ENCODE peak calls at places on chromosomes 16 and 17, in seven cellular contexts. I is kidney, S is dorsolateral prefrontal cortex, W is HFF-Myc, A is fibroblast of pulmonary artery, P is endothelial cell of umbilical vein, K is adrenal gland. Q is an unnamed sample.

GRCh38 chr17:77905766-77906165 is 52.7 kb upstream of the TNRC6C start:
- DNase-seq in I (no peak), S (no peak), W (no peak), A (no peak), P (no peak), K (no peak), Q (no peak)

GRCh38 chr17:80224098-80224497 is 3.9 kb downstream of the SLC26A11 start:
- DNase-seq in I (peak; percentile 50), S (no peak), W (no peak), A (no peak), P (no peak), K (no peak), Q (no peak)

GRCh38 chr16:88471575-88471974 is 18.5 kb downstream of the ZFPM1 start:
- DNase-seq in I (no peak), S (no peak), W (no peak), A (no peak), P (no peak), K (no peak), Q (no peak)

GRCh38 chr16:68636064-68636551 is 9.0 kb upstream of the CDH3 start:
- DNase-seq in I (no peak), S (no peak), W (no peak), A (peak; percentile 31), P (no peak), K (no peak), Q (no peak)

GRCh38 chr16:46961373-46962353 is 11.8 kb downstream of the DNAJA2 start:
- DNase-seq in I (no peak), S (no peak), W (no peak), A (no peak), P (no peak), K (no peak), Q (no peak)

GRCh38 chr16:85371948-85372347 is 241.2 kb upstream of the GSE1 start:
- DNase-seq in I (peak; percentile 56), S (no peak), W (no peak), A (no peak), P (no peak), K (no peak), Q (no peak)

GRCh38 chr17:45740553-45741330 is 43.4 kb upstream of the CRHR1 start:
- DNase-seq in I (peak; percentile 27), S (peak; percentile 91), W (peak; percentile 14), A (peak; percentile 5), P (peak; percentile 27), K (no peak), Q (no peak)

GRCh38 chr16:88456356-88457292 is 3.5 kb downstream of the ZFPM1 start:
- DNase-seq in I (no peak), S (no peak), W (no peak), A (no peak), P (no peak), K (no peak), Q (no peak)

GRCh38 chr17:3008336-3009279 is 54.8 kb downstream of the OR1D5 start:
- DNase-seq in I (peak; percentile 47), S (no peak), W (no peak), A (no peak), P (no peak), K (no peak), Q (no peak)

GRCh38 chr17:3474212-3474611 is 1.6 kb upstream of the ASPA start:
- DNase-seq in I (no peak), S (no peak), W (no peak), A (peak; percentile 22), P (no peak), K (no peak), Q (no peak)

GRCh38 chr17:29567362-29568330 is 809 bp upstream of the ABHD15 start:
- DNase-seq in I (peak; percentile 92), S (no peak), W (no peak), A (no peak), P (peak; percentile 46), K (peak; percentile 64), Q (no peak)

GRCh38 chr17:53628011-53628410 is 194.7 kb upstream of the KIF2B start:
- DNase-seq in I (no peak), S (no peak), W (no peak), A (peak; percentile 43), P (no peak), K (no peak), Q (peak; percentile 34)

GRCh38 chr17:63136381-63137012 is 170.5 kb downstream of the TANC2 start:
- DNase-seq in I (no peak), S (no peak), W (no peak), A (no peak), P (no peak), K (no peak), Q (no peak)

GRCh38 chr17:78804777-78805176 is 22.7 kb upstream of the CYTH1 start:
- DNase-seq in I (no peak), S (no peak), W (no peak), A (no peak), P (peak; percentile 54), K (no peak), Q (no peak)

GRCh38 chr17:73585583-73585982 is 58.7 kb downstream of the SDK2 start:
- DNase-seq in I (no peak), S (no peak), W (no peak), A (no peak), P (no peak), K (no peak), Q (no peak)
- TF ChIP-seq CTCF in I (no peak), S (no peak), W (no peak), A (no peak), P (no peak), K (no peak), Q (peak; percentile 9)

GRCh38 chr16:80804061-80804450 is 342 bp downstream of the CDYL2 start:
- DNase-seq in I (peak; percentile 82), S (peak; percentile 62), W (peak; percentile 6), A (peak; percentile 77), P (peak; percentile 51), K (peak; percentile 56), Q (no peak)
- H3K4me3 ChIP-seq in I (peak overlapping the region; percentile 50), S (peak overlapping the region; percentile 56), W (peak overlapping the region; percentile 47), A (peak overlapping the region; percentile 75), P (peak overlapping the region; percentile 43), K (no peak overlapping the region), Q (peak overlapping the region; percentile 68)

GRCh38 chr16:74275031-74275636 is 21.5 kb upstream of the PSMD7 start:
- DNase-seq in I (no peak), S (no peak), W (no peak), A (peak; percentile 48), P (peak; percentile 39), K (no peak), Q (no peak)
- TF ChIP-seq CTCF in I (no peak), S (peak; percentile 49), W (peak; percentile 34), A (peak; percentile 49), P (peak; percentile 21), K (peak; percentile 43), Q (peak; percentile 54)

GRCh38 chr16:79589495-79590134 is 10.9 kb downstream of the MAF start:
- DNase-seq in I (peak; percentile 78), S (no peak), W (no peak), A (no peak), P (no peak), K (peak; percentile 29), Q (no peak)
- H3K4me3 ChIP-seq in I (peak overlapping the region; percentile 30), S (peak overlapping the region; percentile 58), W (no peak overlapping the region), A (no peak overlapping the region), P (no peak overlapping the region), K (no peak overlapping the region), Q (peak overlapping the region; percentile 9)

DNA sequence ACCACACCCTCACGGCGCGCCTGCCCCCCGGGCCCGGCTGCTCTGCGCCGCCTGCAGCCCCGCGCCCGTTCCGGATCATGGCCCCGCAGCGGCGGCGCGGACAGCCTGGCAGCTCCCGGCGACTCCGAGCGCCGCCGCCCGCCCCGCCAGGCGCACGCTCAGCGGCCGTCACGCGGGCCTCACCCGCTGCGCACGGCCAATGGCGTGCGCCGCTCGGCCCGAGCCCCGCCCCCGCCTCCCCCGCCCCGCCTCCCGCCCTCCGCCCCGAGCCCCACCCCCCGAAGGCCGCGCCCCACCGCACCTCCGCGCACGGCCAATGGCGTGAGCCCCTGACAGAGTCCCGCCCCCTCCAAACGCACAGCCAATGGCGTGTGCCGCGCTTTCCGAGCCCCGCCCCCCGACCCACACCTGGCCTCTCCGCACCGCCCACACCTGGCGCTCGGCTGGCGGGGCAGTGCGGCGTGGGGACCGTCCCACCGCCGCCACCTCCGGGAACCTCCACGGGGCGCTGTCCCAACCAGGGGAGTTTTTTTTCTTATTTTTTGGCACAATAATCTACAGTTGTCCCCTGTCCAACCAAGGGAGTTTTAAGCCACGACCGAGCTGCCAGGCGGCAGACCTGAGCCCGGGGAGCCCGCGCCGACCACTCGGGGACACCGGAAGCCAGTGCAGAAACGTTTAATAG is at the start of gene PCYT2:
- DNase-seq in I (peak; percentile 98), S (peak; percentile 94), W (no peak), A (peak; percentile 85), P (peak; percentile 71), K (peak; percentile 89), Q (peak; percentile 54)
- TF ChIP-seq CTCF in I (no peak), S (no peak), W (no peak), A (no peak), P (no peak), K (peak; percentile 14), Q (no peak)

DNA sequence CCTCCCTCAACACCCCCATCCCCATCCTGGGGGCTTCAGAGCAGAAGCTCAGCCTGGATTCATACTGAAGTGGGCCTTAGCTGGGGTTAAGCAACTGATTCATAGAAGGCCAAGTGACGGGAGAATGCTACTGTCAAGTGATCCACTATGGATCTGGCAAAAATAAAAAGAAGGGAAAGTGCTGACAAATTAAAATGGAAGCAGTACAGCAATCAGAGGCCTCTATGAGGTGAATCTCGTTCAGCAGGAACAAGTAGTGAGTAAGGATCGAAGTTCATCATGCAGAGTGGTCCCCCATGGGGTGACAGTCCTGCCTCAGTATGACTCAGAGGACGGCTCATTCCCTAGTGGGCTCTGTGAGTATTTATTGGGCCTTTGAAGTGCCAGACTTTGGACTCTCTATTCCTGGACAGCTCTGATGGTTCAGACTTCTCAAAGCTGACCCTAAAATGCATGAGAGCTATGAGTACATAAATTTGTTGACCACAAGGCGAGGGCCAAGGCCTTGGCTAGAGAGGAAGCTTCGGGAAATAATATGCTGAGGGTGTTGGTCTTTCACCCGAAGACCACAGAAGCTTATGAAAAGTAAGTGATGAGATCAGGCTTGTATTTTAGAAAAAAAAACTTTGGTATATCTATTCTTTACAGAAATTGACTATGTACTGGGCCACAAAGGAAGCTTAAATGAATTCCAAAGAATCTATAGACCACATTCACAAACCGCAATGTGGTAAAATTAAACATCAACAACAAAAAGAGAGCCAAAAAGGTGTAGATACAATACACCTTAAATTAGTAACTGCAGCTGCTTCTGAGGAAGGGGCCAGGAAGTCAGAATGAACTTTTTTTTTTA is 5.3 kb upstream of the NSMCE1 start:
- DNase-seq in I (no peak), S (no peak), W (no peak), A (no peak), P (no peak), K (no peak), Q (no peak)
- H3K4me3 ChIP-seq in I (no peak overlapping the region), S (no peak overlapping the region), W (no peak overlapping the region), A (no peak overlapping the region), P (no peak overlapping the region), K (no peak overlapping the region), Q (no peak overlapping the region)

GRCh38 chr16:6081320-6081976 is 983.9 kb upstream of the EEF2KMT start:
- DNase-seq in I (no peak), S (peak; percentile 75), W (no peak), A (peak; percentile 1), P (no peak), K (peak; percentile 16), Q (no peak)
- TF ChIP-seq CTCF in I (peak; percentile 50), S (peak; percentile 78), W (peak; percentile 55), A (peak; percentile 19), P (no peak), K (peak; percentile 48), Q (peak; percentile 71)

Q was measured in retinal pigment epithelial cell.